ENCODE peak calls at places on chromosomes 12 and 14, in nine cellular contexts. Q is GM12891; C is neuronal stem cell; Z is transverse colon; K is AG09309; W is stimulated activated naive B cell treated with anti-CD40 and anti-IgM and Interleukin-4, amounts not matched to agents 10 μg/mL and 1 μg/mL and 100 μg/mL, for 72 hours; Y is hypothalamus; L is AG09319; H is activated gamma-delta T cell treated with anti-CD3 and anti-CD28 coated beads, Interleukin-2, amount 50 U/mL, for 16 hours. S is an unnamed sample.
A peak's percentile ranks its signal among the peaks of the same experiment; 100 is the strongest.

GRCh38 chr12:116376354-116377193 is 99.1 kb upstream of the MED13L start:
- DNase-seq in H (no peak), K (no peak), Z (no peak), W (no peak), L (no peak), Y (no peak), C (no peak), Q (no peak), S (no peak)

GRCh38 chr14:104676694-104677505 is 12.5 kb upstream of the INF2 start:
- DNase-seq in L (no peak), Q (no peak), W (peak; percentile 55), K (no peak), H (no peak), Y (no peak), Z (peak; percentile 35), C (no peak), S (peak; percentile 58)

GRCh38 chr14:53714495-53715389 is 241.9 kb downstream of the BMP4 start:
- DNase-seq in W (no peak), K (no peak), C (no peak), H (no peak), Z (no peak), Q (no peak), Y (no peak), L (no peak), S (no peak)

GRCh38 chr12:66149702-66150398 is 19.3 kb upstream of the LLPH start:
- DNase-seq in W (no peak), Q (no peak), Z (peak; percentile 64), C (no peak), L (no peak), Y (no peak), H (no peak), K (no peak), S (no peak)

GRCh38 chr12:54207539-54208267 is 18.9 kb upstream of the SMUG1 start:
- DNase-seq in Z (peak; percentile 78), C (peak; percentile 73), L (no peak), H (peak; percentile 72), K (no peak), Y (peak; percentile 5), W (peak; percentile 63), Q (peak; percentile 68), S (peak; percentile 91)

GRCh38 chr12:109393437-109394345 is 46.0 kb downstream of the MYO1H start:
- DNase-seq in H (peak; percentile 3), L (peak; percentile 12), Z (peak; percentile 46), W (peak; percentile 15), Y (no peak), K (peak; percentile 14), C (peak; percentile 54), Q (peak; percentile 52), S (no peak)

GRCh38 chr12:20434993-20435392 is 66.7 kb downstream of the PDE3A start:
- DNase-seq in Q (no peak), K (no peak), W (no peak), H (no peak), Z (no peak), C (no peak), L (no peak), Y (no peak), S (no peak)

GRCh38 chr12:80617733-80618132 is 89.7 kb upstream of the MYF6 start:
- DNase-seq in Q (no peak), C (no peak), H (no peak), Z (no peak), Y (no peak), L (no peak), K (no peak), W (no peak), S (no peak)

GRCh38 chr12:124478985-124479645 is 88.3 kb downstream of the NCOR2 start:
- DNase-seq in Q (no peak), H (no peak), Z (no peak), W (no peak), Y (no peak), C (no peak), L (no peak), K (no peak), S (no peak)

GRCh38 chr12:109677323-109677722 is 36.3 kb upstream of the FAM222A start:
- DNase-seq in W (no peak), Z (no peak), C (peak; percentile 92), K (no peak), Q (no peak), H (no peak), L (no peak), Y (no peak), S (no peak)

GRCh38 chr12:56299308-56299852 is 750 bp downstream of the CS start:
- DNase-seq in W (no peak), Q (no peak), H (no peak), Y (no peak), K (no peak), Z (peak; percentile 51), L (no peak), C (no peak), S (no peak)

GRCh38 chr12:15227004-15227679 is 5.9 kb upstream of the RERG start:
- DNase-seq in Y (no peak), K (peak; percentile 7), Q (peak; percentile 5), H (no peak), Z (peak; percentile 42), L (peak; percentile 15), C (peak; percentile 35), W (no peak), S (no peak)

GRCh38 chr12:50584135-50584534 is 79.3 kb downstream of the DIP2B start:
- DNase-seq in C (no peak), W (no peak), Q (no peak), Z (no peak), H (no peak), K (no peak), Y (no peak), L (no peak), S (no peak)

GRCh38 chr12:53836119-53836655 is 84.4 kb upstream of the CISTR start:
- DNase-seq in L (no peak), H (no peak), Y (no peak), Z (no peak), Q (no peak), W (no peak), C (no peak), K (no peak), S (no peak)

GRCh38 chr12:120725659-120726509 is at the start of gene ACADS:
- DNase-seq in C (peak; percentile 87), H (peak; percentile 81), Z (peak; percentile 95), Q (peak; percentile 98), K (no peak), L (peak; percentile 43), W (peak; percentile 82), Y (peak; percentile 57), S (peak; percentile 84)

GRCh38 chr14:93954900-93955891 is 21.2 kb downstream of the ASB2 start:
- DNase-seq in L (no peak), Y (no peak), Q (peak; percentile 67), Z (peak; percentile 54), C (no peak), W (no peak), K (no peak), H (peak; percentile 40), S (no peak)

GRCh38 chr12:48003226-48004038 is 844 bp downstream of the COL2A1 start:
- DNase-seq in H (no peak), K (no peak), C (peak; percentile 50), Y (no peak), W (no peak), Z (no peak), Q (no peak), L (no peak), S (no peak)

GRCh38 chr12:93736640-93737178 is 59.5 kb downstream of the CRADD start:
- DNase-seq in L (no peak), W (no peak), H (no peak), Z (no peak), C (no peak), K (no peak), Q (no peak), Y (no peak), S (no peak)

GRCh38 chr12:128259556-128260070 is 7.4 kb upstream of the TMEM132C start:
- DNase-seq in H (no peak), Z (no peak), W (no peak), Y (no peak), Q (no peak), L (no peak), C (peak; percentile 70), K (no peak), S (peak; percentile 28)

GRCh38 chr12:6326316-6326959 is 15.4 kb downstream of the TNFRSF1A start:
- DNase-seq in H (no peak), C (no peak), W (no peak), K (no peak), Q (no peak), L (no peak), Y (no peak), Z (peak; percentile 54), S (no peak)

GRCh38 chr12:105930612-105931011 is 208.1 kb downstream of the NUAK1 start:
- DNase-seq in Y (no peak), L (no peak), K (no peak), Z (no peak), Q (no peak), H (no peak), C (no peak), W (no peak), S (no peak)

GRCh38 chr14:99644035-99644587 is 818 bp upstream of the HHIPL1 start:
- DNase-seq in Z (no peak), C (no peak), L (no peak), W (no peak), H (no peak), Q (no peak), K (no peak), Y (no peak), S (no peak)